ENCODE peak calls at places on chromosomes 13 and 19, in eight cellular contexts. X is GM20000; F is upper lobe of right lung; D is cardiac muscle cell; T is neural crest cell; S is B cell; K is cardiac fibroblast; W is CD8-positive, alpha-beta T cell. N is an unnamed sample.

GRCh38 chr13:75368167-75368566 is 113.8 kb downstream of the TBC1D4 start:
- DNase-seq in W (no peak), D (no peak), K (peak), T (no peak), F (no peak), X (no peak), S (no peak), N (peak)

GRCh38 chr19:31235806-31236205 is 113.4 kb downstream of the TSHZ3 start:
- DNase-seq in K (no peak), T (no peak), F (no peak), W (no peak), X (no peak), S (no peak), D (no peak), N (no peak)

GRCh38 chr19:44305457-44305856 is 632 bp upstream of the ZNF235 start:
- DNase-seq in K (no peak), W (no peak), X (no peak), D (no peak), S (no peak), T (no peak), F (no peak), N (no peak)

GRCh38 chr13:28531195-28531955 is 36.4 kb upstream of the FLT1 start:
- DNase-seq in X (no peak), T (peak), S (peak), D (peak), K (peak), W (no peak), F (peak), N (peak)

GRCh38 chr13:72983085-72983768 is 75.6 kb upstream of the KLF5 start:
- DNase-seq in D (no peak), T (no peak), W (no peak), X (no peak), S (no peak), F (peak), K (peak), N (peak)

GRCh38 chr19:19278315-19278714 is 5.2 kb upstream of the TM6SF2 start:
- DNase-seq in F (no peak), T (no peak), K (no peak), X (no peak), W (no peak), S (no peak), D (no peak), N (no peak)

GRCh38 chr19:884420-885211 is 8.4 kb downstream of the MED16 start:
- DNase-seq in S (no peak), F (peak), W (no peak), T (no peak), K (no peak), D (no peak), X (no peak), N (no peak)

GRCh38 chr19:1854542-1855039 is 6.3 kb upstream of the REXO1 start:
- DNase-seq in T (no peak), W (no peak), S (no peak), D (no peak), K (no peak), F (peak), X (no peak), N (peak)

GRCh38 chr13:104111031-104111430 is 1044.8 kb upstream of the SLC10A2 start:
- DNase-seq in F (no peak), T (no peak), S (no peak), D (no peak), W (no peak), K (peak), X (no peak), N (no peak)

GRCh38 chr13:104105418-104106355 is 1039.5 kb upstream of the SLC10A2 start:
- DNase-seq in X (no peak), D (no peak), T (no peak), F (no peak), W (no peak), S (no peak), K (no peak), N (no peak)

DNA sequence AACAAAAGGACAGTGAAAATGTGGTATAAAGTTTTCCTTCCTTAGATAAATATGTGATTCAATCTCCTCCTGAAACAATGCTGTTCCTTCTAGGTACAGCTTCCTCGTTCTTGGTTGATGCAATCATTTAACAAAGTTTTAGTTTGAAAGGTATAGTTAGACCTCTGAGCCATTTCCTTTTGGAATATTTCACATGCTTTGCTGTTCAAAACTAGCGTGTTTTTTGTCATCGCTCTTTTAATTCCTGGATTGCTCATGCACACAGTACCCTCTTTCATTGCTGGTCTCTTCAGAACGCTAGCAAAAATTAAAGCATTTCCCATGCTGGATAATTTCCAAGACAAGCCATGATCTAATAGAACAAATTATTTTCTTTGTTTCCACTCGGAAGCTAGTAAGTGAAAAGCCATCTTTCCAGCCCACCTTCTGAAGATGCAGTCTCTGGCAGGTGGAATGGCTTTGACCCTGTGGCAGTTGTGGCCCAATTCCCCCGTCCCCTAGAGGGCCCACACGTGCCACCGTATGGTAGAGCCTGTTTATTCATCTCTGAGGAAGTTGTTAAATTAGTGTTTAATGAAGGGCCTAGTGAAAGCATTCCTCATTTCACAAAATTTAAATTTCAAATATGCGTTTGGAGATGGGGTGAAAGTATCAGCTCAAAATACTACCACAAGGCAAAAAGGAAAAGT is 1040.6 kb upstream of the SLC10A2 start:
- DNase-seq in T (no peak), D (no peak), K (peak), F (no peak), X (no peak), W (no peak), S (no peak), N (no peak)
- TF ChIP-seq CTCF in T (no peak), D (peak), K (no peak), F (no peak), X (no peak), W (no peak), S (no peak), N (no peak)

GRCh38 chr19:13905634-13906524 is at the start of the genes BRME1 and CC2D1A:
- DNase-seq in S (peak), X (peak), W (peak), D (peak), K (peak), F (peak), T (peak), N (peak)
- TF ChIP-seq CTCF in S (no peak), X (no peak), W (no peak), D (no peak), K (no peak), F (no peak), T (no peak), N (no peak)

GRCh38 chr19:54653181-54653809 is 9.5 kb upstream of the LILRB4 start:
- DNase-seq in T (no peak), X (peak), K (peak), D (no peak), S (peak), F (no peak), W (no peak), N (peak)
- TF ChIP-seq CTCF in T (peak), X (peak), K (peak), D (peak), S (peak), F (peak), W (peak), N (peak)

GRCh38 chr13:84844473-84844872 is 954.7 kb downstream of the SLITRK6 start:
- DNase-seq in D (peak), S (no peak), F (no peak), W (no peak), T (no peak), K (no peak), X (no peak), N (peak)
- TF ChIP-seq CTCF in D (no peak), S (no peak), F (no peak), W (no peak), T (peak), K (no peak), X (no peak), N (peak)

GRCh38 chr19:51660975-51661600 is 14.5 kb upstream of the SIGLEC14 start:
- DNase-seq in K (peak), S (peak), X (peak), T (peak), F (no peak), W (no peak), D (peak), N (peak)
- TF ChIP-seq CTCF in K (peak), S (peak), X (peak), T (peak), F (peak), W (peak), D (peak), N (peak)

DNA sequence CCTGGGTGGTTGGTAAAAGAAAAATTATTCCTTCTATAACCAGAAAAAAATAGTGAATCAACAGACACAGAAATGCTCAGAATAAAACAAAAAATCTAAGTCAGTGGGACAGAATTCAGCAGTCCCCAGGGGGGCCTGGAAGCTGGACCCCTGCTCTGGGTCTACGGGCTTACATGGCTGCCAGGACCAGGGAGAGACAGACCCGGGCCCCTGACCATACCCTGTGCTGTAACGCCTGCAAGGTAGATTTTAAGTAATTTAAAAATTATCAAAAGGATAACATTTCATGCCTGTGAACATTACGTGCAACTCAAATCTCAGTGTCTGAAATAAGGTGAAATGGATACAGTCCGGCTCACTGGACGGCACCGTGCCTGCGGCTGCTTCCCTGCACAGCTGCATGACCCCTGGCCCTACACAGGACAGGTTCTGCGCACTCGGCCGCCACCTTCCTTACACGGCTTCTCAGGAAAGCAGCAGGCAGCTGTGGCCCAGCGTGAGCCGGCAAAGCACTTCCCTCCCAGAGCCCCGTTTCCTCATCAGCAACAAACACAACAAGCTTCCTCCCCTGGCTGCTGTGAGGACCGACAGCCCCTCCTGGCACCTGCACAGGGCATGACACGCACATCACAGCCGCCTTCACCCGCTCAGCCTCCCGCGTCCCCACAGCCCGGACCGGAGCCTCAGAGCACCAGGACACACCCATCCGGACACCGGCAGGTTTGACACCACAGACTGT is 22.2 kb downstream of the RASA3 start:
- DNase-seq in D (no peak), S (peak), K (no peak), W (peak), F (peak), T (no peak), X (peak), N (no peak)
- TF ChIP-seq CTCF in D (no peak), S (peak), K (no peak), W (peak), F (peak), T (no peak), X (peak), N (no peak)

N was measured in MCF 10A.